ENCODE peak calls at places on chromosomes 12 and 14, in four cellular contexts. D is transverse colon, V is IMR-90, O is H1. H is an unnamed sample.

GRCh38 chr12:124755801-124756148 is 107.9 kb downstream of the SCARB1 start:
- DNase-seq in D (no peak), O (no peak), V (no peak), H (no peak)

GRCh38 chr14:61524211-61524806 is 171.0 kb upstream of the HIF1A start:
- DNase-seq in V (peak; percentile 74), O (no peak), D (no peak), H (peak; percentile 89)

GRCh38 chr12:115697341-115697740 is 580.2 kb downstream of the MED13L start:
- DNase-seq in V (no peak), D (no peak), O (no peak), H (no peak)

GRCh38 chr12:131140069-131140435 is 186.3 kb downstream of the ADGRD1 start:
- DNase-seq in V (no peak), O (no peak), D (no peak), H (no peak)

GRCh38 chr14:95433094-95433478 is 83.4 kb downstream of the SYNE3 start:
- DNase-seq in D (no peak), V (no peak), O (no peak), H (no peak)

GRCh38 chr12:70617450-70617849 is 19.8 kb downstream of the PTPRB start:
- DNase-seq in O (peak; percentile 52), D (no peak), V (no peak), H (no peak)

GRCh38 chr12:5565933-5566632 is 134.2 kb downstream of the NTF3 start:
- DNase-seq in D (no peak), V (peak; percentile 73), O (peak; percentile 28), H (no peak)

GRCh38 chr14:65997350-65997749 is 488.8 kb upstream of the CCDC196 start:
- DNase-seq in D (no peak), O (no peak), V (no peak), H (no peak)

GRCh38 chr12:68304626-68305025 is 27.5 kb downstream of the MDM1 start:
- DNase-seq in V (peak; percentile 59), D (no peak), O (no peak), H (no peak)

GRCh38 chr12:2268478-2269286 is 215.9 kb downstream of the CACNA1C start:
- DNase-seq in D (no peak), V (peak; percentile 81), O (no peak), H (no peak)

GRCh38 chr12:60977966-60978365 is 1282.2 kb upstream of the USP15 start:
- DNase-seq in V (no peak), O (no peak), D (no peak), H (no peak)

GRCh38 chr12:60335765-60336164 is 739.9 kb downstream of the SLC16A7 start:
- DNase-seq in V (peak; percentile 67), O (no peak), D (no peak), H (no peak)

GRCh38 chr12:15601210-15601800 is 187.9 kb downstream of the EPS8 start:
- DNase-seq in D (no peak), V (peak; percentile 92), O (no peak), H (no peak)

GRCh38 chr12:62533755-62534107 is 67.1 kb downstream of the MON2 start:
- DNase-seq in V (peak; percentile 33), O (no peak), D (no peak), H (no peak)

GRCh38 chr14:85732031-85732430 is 202.1 kb downstream of the FLRT2 start:
- DNase-seq in O (no peak), D (no peak), V (no peak), H (no peak)

GRCh38 chr12:52050771-52051541 is at the start of gene NR4A1:
- DNase-seq in O (peak; percentile 87), D (peak; percentile 99), V (peak; percentile 95), H (peak; percentile 93)

GRCh38 chr12:50019524-50019923 is 5.8 kb downstream of the RACGAP1 start:
- DNase-seq in O (no peak), V (no peak), D (no peak), H (no peak)
- H3K4me1 ChIP-seq in O (peaks cover 2% of the 10 kb centered on the region), V (peaks cover 6% of the 10 kb centered on the region), D (peaks cover 3% of the 10 kb centered on the region), H (no peaks in the 10 kb centered on the region)

GRCh38 chr14:49960453-49960852 is 67.6 kb downstream of the ARF6 start:
- DNase-seq in O (no peak), D (no peak), V (no peak), H (no peak)

GRCh38 chr14:49957089-49957852 is 64.4 kb downstream of the ARF6 start:
- DNase-seq in D (no peak), V (no peak), O (no peak), H (no peak)

GRCh38 chr14:49962616-49963015 is 69.7 kb downstream of the ARF6 start:
- DNase-seq in D (peak; percentile 75), V (no peak), O (no peak), H (no peak)

GRCh38 chr14:49961270-49962222 is 68.7 kb downstream of the ARF6 start:
- DNase-seq in V (peak; percentile 32), O (no peak), D (no peak), H (no peak)

DNA sequence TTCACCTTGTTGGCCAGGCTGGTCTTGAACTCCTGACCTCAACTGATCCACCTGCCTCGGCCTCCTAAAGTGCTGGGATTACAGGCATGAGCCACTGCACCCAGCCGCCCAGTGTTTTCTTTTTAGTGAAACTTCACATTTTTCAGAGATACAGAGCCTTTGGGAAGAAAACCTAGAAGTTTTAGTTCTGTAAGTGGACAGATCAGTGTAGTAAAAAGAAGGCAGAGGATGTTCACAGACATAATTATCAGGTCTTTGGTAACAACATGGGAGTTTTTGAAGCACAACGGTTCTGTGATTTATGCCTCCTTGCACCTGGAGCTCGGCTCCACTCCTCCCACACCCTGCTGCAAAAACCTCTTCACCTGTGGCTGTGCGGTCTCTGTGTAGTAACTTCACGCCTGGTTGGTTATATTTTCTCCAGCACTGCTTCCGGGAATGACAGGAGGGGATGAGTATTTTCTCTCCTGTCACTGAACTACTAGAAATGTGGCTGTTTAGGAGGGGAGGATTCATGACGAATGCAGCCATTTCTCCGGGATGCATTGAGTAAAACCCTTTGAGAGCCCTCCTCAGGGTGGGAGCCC is 67.0 kb downstream of the ARF6 start:
- DNase-seq in D (peak; percentile 77), O (no peak), V (no peak), H (peak; percentile 73)
- H3K4me3 ChIP-seq in D (no peak overlapping the region), O (no peak overlapping the region), V (no peak overlapping the region), H (no peak overlapping the region)

DNA sequence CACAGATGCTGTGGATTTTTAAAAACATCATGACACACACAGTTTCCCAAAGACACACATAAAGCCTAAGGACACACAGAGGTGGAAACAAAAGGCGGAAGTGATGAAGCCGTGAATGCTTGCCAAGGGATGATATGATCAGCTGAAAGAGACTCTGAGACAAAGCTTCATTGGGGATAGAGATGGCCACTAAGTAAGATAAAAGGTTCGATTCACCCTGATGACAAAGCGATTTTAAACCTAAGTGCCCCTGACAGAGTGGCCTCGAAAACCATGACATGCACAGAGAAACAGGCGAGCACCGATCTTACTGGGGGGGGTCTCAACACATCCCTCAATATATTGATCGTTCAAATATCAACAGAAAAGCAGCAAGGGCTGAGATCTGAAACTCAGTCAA is 20.3 kb upstream of the EIF5 start:
- DNase-seq in O (no peak), D (no peak), V (no peak), H (no peak)
- H3K27ac ChIP-seq in O (no peak overlapping the region), D (no peak overlapping the region), V (no peak overlapping the region), H (no peak overlapping the region)

GRCh38 chr12:75816892-75817291 is 214.7 kb downstream of the PHLDA1 start:
- DNase-seq in V (peak; percentile 79), O (no peak), D (no peak), H (peak; percentile 11)
- H3K4me1 ChIP-seq in V (peaks cover 38% of the 10 kb centered on the region), O (peaks cover 5% of the 10 kb centered on the region), D (no peaks in the 10 kb centered on the region), H (no peaks in the 10 kb centered on the region)

GRCh38 chr12:57239587-57240068 is 10.1 kb downstream of the SHMT2 start:
- DNase-seq in O (no peak), V (no peak), D (no peak), H (no peak)

GRCh38 chr12:57241556-57242310 is 9.3 kb downstream of the STAC3 start:
- DNase-seq in D (no peak), V (no peak), O (no peak), H (no peak)

GRCh38 chr12:57238854-57239554 is 9.5 kb downstream of the SHMT2 start:
- DNase-seq in O (peak; percentile 98), V (peak; percentile 82), D (peak; percentile 90), H (peak; percentile 83)

GRCh38 chr12:57240926-57241555 is 9.9 kb downstream of the STAC3 start:
- DNase-seq in O (peak; percentile 68), D (peak; percentile 28), V (no peak), H (no peak)

GRCh38 chr12:57240069-57240921 is 10.7 kb downstream of the STAC3 start:
- DNase-seq in D (peak; percentile 70), V (peak; percentile 60), O (peak; percentile 67), H (peak; percentile 57)
- H3K4me3 ChIP-seq in D (peak overlapping the region; percentile 41), V (peak overlapping the region; percentile 55), O (peak overlapping the region; percentile 44), H (peak overlapping the region; percentile 44)

DNA sequence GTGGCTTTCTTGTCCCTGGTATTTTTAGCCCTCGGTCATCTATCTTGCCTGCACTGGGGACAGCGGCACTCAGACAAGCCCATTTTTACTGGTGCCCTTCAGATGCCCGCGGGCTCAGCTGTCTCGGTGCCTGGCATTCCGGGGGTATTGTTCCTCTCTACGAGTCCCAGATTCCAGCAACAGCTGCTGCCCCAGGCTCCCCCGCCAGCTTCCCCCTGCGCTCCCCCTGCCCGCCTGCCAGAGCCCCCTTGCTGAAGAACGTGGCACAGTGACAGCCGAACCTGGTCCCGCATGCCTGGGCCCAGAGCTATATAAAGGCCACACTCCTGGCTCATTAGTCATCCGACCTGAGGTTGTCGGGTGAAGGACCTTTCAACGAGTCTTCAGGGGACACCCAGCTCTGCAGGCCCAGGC is 10.9 kb upstream of the MYL2 start:
- DNase-seq in D (no peak), O (peak; percentile 46), V (no peak), H (no peak)
- H3K27ac ChIP-seq in D (no peak overlapping the region), O (no peak overlapping the region), V (no peak overlapping the region), H (no peak overlapping the region)

DNA sequence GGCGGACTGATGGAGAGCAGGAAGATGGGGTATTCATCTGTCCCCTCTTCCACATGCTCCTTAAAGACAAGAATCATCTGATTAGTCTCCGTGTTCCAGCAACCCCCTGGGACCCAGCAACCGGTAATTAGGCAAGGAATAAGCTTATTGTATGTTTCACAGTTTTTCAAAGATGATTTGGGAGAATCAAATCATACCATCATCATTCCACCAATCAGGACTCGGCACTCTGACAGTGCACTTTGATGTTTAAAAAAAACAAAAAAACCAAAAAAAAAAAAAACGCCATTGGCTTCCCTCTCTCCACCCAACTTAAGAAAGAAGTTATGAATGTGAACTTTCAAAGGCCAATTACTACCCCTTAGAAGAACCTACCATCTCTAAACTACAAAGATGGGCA is 1.3 kb upstream of the DYNC1H1 start:
- DNase-seq in V (no peak), D (no peak), O (no peak), H (no peak)
- H3K4me1 ChIP-seq in V (peaks cover 11% of the 10 kb centered on the region), D (peaks cover 8% of the 10 kb centered on the region), O (peaks cover 1% of the 10 kb centered on the region), H (no peaks in the 10 kb centered on the region)

DNA sequence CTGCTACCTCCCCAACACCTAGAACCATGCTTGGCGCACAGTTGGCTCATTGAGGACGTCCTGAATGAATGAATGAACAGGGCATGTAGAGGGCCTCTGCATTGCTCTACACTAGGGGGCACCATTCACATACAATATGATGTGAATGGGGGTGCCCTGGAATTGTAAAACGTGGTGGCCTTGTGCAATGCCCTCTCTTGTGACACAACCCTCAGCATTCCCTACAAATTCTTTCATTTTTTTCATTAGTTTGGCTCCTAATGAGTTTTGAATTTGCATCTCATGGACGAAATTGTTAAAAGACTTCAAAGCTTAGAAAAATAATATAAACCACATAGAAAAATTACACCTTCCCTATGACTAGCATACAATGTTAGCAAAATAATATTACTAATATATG is 2.3 kb upstream of the DIO2 start:
- DNase-seq in V (peak; percentile 59), O (peak; percentile 53), D (peak; percentile 8), H (peak; percentile 13)
- H3K4me3 ChIP-seq in V (no peak overlapping the region), O (no peak overlapping the region), D (no peak overlapping the region), H (no peak overlapping the region)

H was measured in small intestine.